ENCODE peak calls at places on chromosomes 3 and 15, in eight cellular contexts. G, U, R, J, O, I, N and X are unnamed samples.
A peak's percentile ranks its signal among the peaks of the same experiment; 100 is the strongest.

GRCh38 chr3:126835472-126836219 is 131.6 kb downstream of the CHCHD6 start:
- DNase-seq in N (no peak), I (no peak), G (no peak), J (no peak), R (no peak), U (peak; percentile 24), O (no peak), X (no peak)

GRCh38 chr15:96328101-96328958 is 2.2 kb upstream of the NR2F2 start:
- DNase-seq in N (no peak), G (no peak), I (no peak), O (no peak), J (no peak), U (no peak), R (no peak), X (no peak)

GRCh38 chr3:43632269-43632733 is 10.5 kb upstream of the ANO10 start:
- DNase-seq in U (no peak), G (peak; percentile 43), J (no peak), I (no peak), R (no peak), O (no peak), N (no peak), X (no peak)

GRCh38 chr3:170322501-170323328 is 34.8 kb upstream of the SKIL start:
- DNase-seq in U (no peak), I (no peak), O (no peak), R (no peak), J (no peak), G (no peak), N (no peak), X (no peak)

GRCh38 chr15:50485389-50485788 is 61.1 kb downstream of the USP50 start:
- DNase-seq in O (no peak), I (no peak), R (no peak), G (no peak), U (no peak), N (no peak), J (no peak), X (no peak)

GRCh38 chr3:176934698-176935097 is 262.6 kb downstream of the TBL1XR1 start:
- DNase-seq in R (no peak), G (no peak), J (no peak), I (no peak), U (no peak), N (no peak), O (no peak), X (no peak)

GRCh38 chr15:74326759-74327158 is 40.7 kb downstream of the CYP11A1 start:
- DNase-seq in U (no peak), J (no peak), I (no peak), G (peak; percentile 70), N (no peak), R (no peak), O (no peak), X (no peak)

GRCh38 chr3:110031975-110032374 is 694.6 kb upstream of the DPPA4 start:
- DNase-seq in U (no peak), O (no peak), R (no peak), N (no peak), I (no peak), G (no peak), J (no peak), X (no peak)

GRCh38 chr3:129257609-129258008 is 8.2 kb downstream of the COPG1 start:
- DNase-seq in J (no peak), R (no peak), N (no peak), G (no peak), I (no peak), O (no peak), U (no peak), X (no peak)

GRCh38 chr3:108053025-108053424 is 37.8 kb downstream of the CD47 start:
- DNase-seq in O (no peak), I (no peak), J (no peak), U (peak; percentile 20), R (no peak), N (no peak), G (no peak), X (no peak)

GRCh38 chr15:25241241-25241801 is 197.5 kb downstream of the UBE3A start:
- DNase-seq in N (no peak), I (no peak), R (no peak), J (peak; percentile 5), O (no peak), U (no peak), G (no peak), X (no peak)

GRCh38 chr3:136196401-136197158 is 445 bp upstream of the MSL2 start:
- DNase-seq in J (peak; percentile 99), I (peak; percentile 100), R (peak; percentile 98), N (peak; percentile 98), U (peak; percentile 97), O (peak; percentile 99), G (peak; percentile 100), X (peak; percentile 64)

GRCh38 chr15:90550919-90551318 is 21.2 kb downstream of the CRTC3 start:
- DNase-seq in I (no peak), N (no peak), R (no peak), O (no peak), G (no peak), U (no peak), J (no peak), X (no peak)

GRCh38 chr15:58923696-58924300 is 9.7 kb downstream of the SLTM start:
- DNase-seq in I (no peak), U (no peak), N (no peak), R (no peak), J (no peak), O (no peak), G (no peak), X (no peak)

GRCh38 chr3:49671291-49672288 is 2.6 kb upstream of the APEH start:
- DNase-seq in N (peak; percentile 76), J (peak; percentile 65), O (peak; percentile 71), G (peak; percentile 94), I (peak; percentile 74), U (no peak), R (no peak), X (no peak)

GRCh38 chr15:98764296-98764695 is 116.0 kb downstream of the IGF1R start:
- DNase-seq in N (no peak), O (no peak), R (no peak), I (no peak), U (no peak), J (no peak), G (no peak), X (no peak)

GRCh38 chr3:11356269-11356668 is 84.1 kb downstream of the ATG7 start:
- DNase-seq in I (no peak), N (no peak), R (no peak), G (no peak), O (no peak), J (no peak), U (no peak), X (no peak)

GRCh38 chr3:155912090-155912489 is 41.6 kb downstream of the GMPS start:
- DNase-seq in J (no peak), N (no peak), G (no peak), O (no peak), R (no peak), U (no peak), I (no peak), X (no peak)

GRCh38 chr3:62587579-62588031 is 214.3 kb upstream of the FEZF2 start:
- DNase-seq in I (no peak), U (no peak), N (no peak), R (no peak), O (no peak), J (no peak), G (peak; percentile 62), X (no peak)

GRCh38 chr15:51677453-51677852 is 3.9 kb upstream of the SCG3 start:
- DNase-seq in J (no peak), R (no peak), N (no peak), I (no peak), G (no peak), U (peak; percentile 18), O (no peak), X (no peak)

GRCh38 chr3:114052216-114052615 is 4.1 kb downstream of the CCDC191 start:
- DNase-seq in J (no peak), R (no peak), U (no peak), O (no peak), G (no peak), I (no peak), N (no peak), X (no peak)